ENCODE peak calls at places on chromosomes 7 and 10, in nine cellular contexts. K is aorta; X is left kidney; W is astrocyte; G is NB4; B is left colon; S is ELR; F is activated CD8-positive, alpha-beta memory T cell treated with anti-CD3 and anti-CD28 coated beads, Interleukin-2, amount 50 U/mL, for 4 hours; Z is HT1080. L is an unnamed sample.
A peak's percentile ranks its signal among the peaks of the same experiment; 100 is the strongest.

GRCh38 chr10:18418579-18419210 is 232.7 kb downstream of the NSUN6 start:
- DNase-seq in S (peak; percentile 4), F (no peak), Z (peak; percentile 20), K (no peak), X (peak; percentile 10), W (peak; percentile 34), B (no peak), G (peak; percentile 73), L (no peak)

GRCh38 chr10:110833941-110834621 is 37.6 kb upstream of the PDCD4 start:
- DNase-seq in B (no peak), X (no peak), W (no peak), Z (no peak), K (no peak), G (no peak), F (no peak), S (no peak), L (no peak)

GRCh38 chr10:60139798-60140566 is 233.6 kb upstream of the CCDC6 start:
- DNase-seq in Z (peak; percentile 49), G (no peak), K (no peak), W (peak; percentile 81), F (no peak), B (no peak), S (peak; percentile 6), X (peak; percentile 63), L (no peak)

GRCh38 chr7:88759956-88760515 is 536 bp downstream of the ZNF804B start:
- DNase-seq in W (no peak), X (peak; percentile 3), B (no peak), Z (no peak), S (no peak), G (no peak), F (no peak), K (no peak), L (no peak)

GRCh38 chr10:87925570-87925969 is 62.1 kb downstream of the PTEN start:
- DNase-seq in X (no peak), W (peak; percentile 51), F (no peak), G (no peak), S (no peak), Z (no peak), B (no peak), K (no peak), L (peak; percentile 10)

GRCh38 chr7:36100293-36100692 is 52.8 kb upstream of the EEPD1 start:
- DNase-seq in W (peak; percentile 58), F (no peak), Z (peak; percentile 6), B (no peak), S (no peak), G (no peak), K (no peak), X (no peak), L (no peak)

GRCh38 chr10:17006631-17007161 is 122.9 kb downstream of the CUBN start:
- DNase-seq in X (no peak), G (no peak), F (no peak), Z (peak; percentile 34), S (peak; percentile 49), K (no peak), W (peak; percentile 68), B (no peak), L (no peak)

GRCh38 chr10:131896403-131896802 is 4.4 kb upstream of the PPP2R2D start:
- DNase-seq in W (no peak), B (no peak), F (peak; percentile 33), G (peak; percentile 85), S (no peak), X (no peak), K (no peak), Z (no peak), L (no peak)

GRCh38 chr10:118045842-118046490 is 775 bp downstream of the RAB11FIP2 start:
- DNase-seq in W (peak; percentile 35), G (peak; percentile 58), K (peak; percentile 67), B (peak; percentile 49), S (peak; percentile 68), Z (peak; percentile 53), F (peak; percentile 35), X (peak; percentile 71), L (peak; percentile 1)

GRCh38 chr10:1050555-1050954 is 1.6 kb upstream of the IDI1 start:
- DNase-seq in X (no peak), Z (peak; percentile 13), F (no peak), K (no peak), S (peak; percentile 17), B (peak; percentile 81), W (no peak), G (peak; percentile 34), L (no peak)

GRCh38 chr7:47180268-47180826 is 401.6 kb downstream of the TNS3 start:
- DNase-seq in X (peak; percentile 89), Z (peak; percentile 53), F (no peak), B (no peak), S (peak; percentile 71), G (peak; percentile 75), W (peak; percentile 27), K (no peak), L (peak; percentile 6)

GRCh38 chr10:2897619-2898508 is 169.5 kb upstream of the PFKP start:
- DNase-seq in S (no peak), X (no peak), G (peak; percentile 54), B (no peak), W (peak; percentile 0), K (no peak), Z (peak; percentile 77), F (no peak), L (no peak)

GRCh38 chr10:76743169-76743568 is 894.4 kb downstream of the KCNMA1 start:
- DNase-seq in G (no peak), X (no peak), S (no peak), B (no peak), F (no peak), K (no peak), W (no peak), Z (no peak), L (no peak)

GRCh38 chr10:4543943-4544540 is 282.0 kb upstream of the AKR1E2 start:
- DNase-seq in F (no peak), Z (no peak), X (peak; percentile 33), K (no peak), S (peak; percentile 19), B (no peak), W (no peak), G (no peak), L (no peak)

GRCh38 chr10:13195016-13195415 is 33.7 kb downstream of the MCM10 start:
- DNase-seq in F (no peak), X (no peak), W (no peak), S (peak; percentile 10), Z (no peak), K (no peak), G (peak; percentile 1), B (no peak), L (no peak)

GRCh38 chr7:46283852-46284251 is 362.8 kb upstream of the IGFBP3 start:
- DNase-seq in W (no peak), B (no peak), S (no peak), K (no peak), X (peak; percentile 27), Z (no peak), G (no peak), F (no peak), L (no peak)

GRCh38 chr10:57925045-57925444 is 342.6 kb downstream of the IPMK start:
- DNase-seq in B (no peak), X (no peak), Z (no peak), S (no peak), F (no peak), G (no peak), K (no peak), W (peak; percentile 10), L (no peak)

GRCh38 chr7:128869138-128869943 is 6.7 kb downstream of the ATP6V1F start:
- DNase-seq in S (peak; percentile 45), K (peak; percentile 55), B (peak; percentile 58), G (peak; percentile 29), X (peak; percentile 84), F (peak; percentile 44), W (peak; percentile 19), Z (no peak), L (no peak)

GRCh38 chr10:47296111-47296894 is 3.7 kb upstream of the GDF10 start:
- DNase-seq in F (no peak), G (no peak), S (no peak), B (no peak), X (peak; percentile 60), K (no peak), W (no peak), Z (no peak), L (no peak)

GRCh38 chr10:63199716-63200115 is 66.6 kb downstream of the NRBF2 start:
- DNase-seq in B (no peak), X (no peak), K (no peak), G (no peak), W (no peak), Z (no peak), F (no peak), S (no peak), L (no peak)

GRCh38 chr10:990808-991207 is 2.6 kb downstream of the GTPBP4 start:
- DNase-seq in Z (no peak), K (no peak), F (no peak), B (no peak), W (no peak), G (no peak), S (no peak), X (no peak), L (no peak)

GRCh38 chr10:128443925-128444324 is 317.7 kb upstream of the MKI67 start:
- DNase-seq in Z (no peak), B (no peak), W (no peak), X (no peak), F (no peak), S (no peak), G (no peak), K (no peak), L (no peak)

GRCh38 chr7:112938895-112939588 is 147.6 kb downstream of the GPR85 start:
- DNase-seq in K (peak; percentile 62), B (peak; percentile 38), S (peak; percentile 57), W (peak; percentile 26), Z (no peak), X (peak; percentile 89), G (no peak), F (peak; percentile 43), L (no peak)

GRCh38 chr10:24552346-24553016 is 171.2 kb downstream of the ARHGAP21 start:
- DNase-seq in F (no peak), G (peak; percentile 4), W (no peak), K (no peak), X (peak; percentile 69), B (peak; percentile 91), Z (no peak), S (peak; percentile 54), L (no peak)

GRCh38 chr10:118523775-118524174 is 71.7 kb downstream of the PRLHR start:
- DNase-seq in F (no peak), X (no peak), B (no peak), K (no peak), G (no peak), Z (peak; percentile 23), W (no peak), S (peak; percentile 83), L (no peak)

GRCh38 chr10:90983940-90984549 is 63.2 kb upstream of the ANKRD1 start:
- DNase-seq in Z (no peak), B (no peak), F (no peak), S (no peak), X (no peak), G (no peak), K (no peak), W (no peak), L (no peak)

GRCh38 chr10:102752934-102753664 is 9.4 kb downstream of the WBP1L start:
- DNase-seq in F (no peak), G (peak; percentile 69), X (peak; percentile 79), S (peak; percentile 73), W (peak; percentile 84), Z (peak; percentile 48), B (no peak), K (no peak), L (peak; percentile 24)

GRCh38 chr10:45627412-45628048 is 45.0 kb downstream of the ZFAND4 start:
- DNase-seq in W (no peak), G (no peak), X (no peak), S (no peak), K (no peak), B (no peak), Z (no peak), F (no peak), L (no peak)

GRCh38 chr10:5142199-5142598 is 42.8 kb downstream of the AKR1C8 start:
- DNase-seq in S (no peak), K (no peak), G (no peak), B (no peak), F (no peak), W (no peak), X (peak; percentile 52), Z (no peak), L (no peak)

GRCh38 chr7:29091722-29092121 is 54.6 kb downstream of the CPVL start:
- DNase-seq in K (no peak), Z (no peak), G (no peak), B (no peak), S (peak; percentile 8), F (no peak), X (peak; percentile 55), W (no peak), L (no peak)

GRCh38 chr10:35386594-35387174 is 50.4 kb downstream of the CCNY start:
- DNase-seq in G (no peak), S (no peak), Z (no peak), F (no peak), B (no peak), W (no peak), K (no peak), X (peak; percentile 69), L (peak; percentile 29)